ENCODE peak calls at places on chromosome 5, in four cellular contexts. W is GM12878, B is K562, V is SK-N-SH. O is an unnamed sample.
A peak's percentile ranks its signal among the peaks of the same experiment; 100 is the strongest.

GRCh38 chr5:103466494-103466893 is 96.1 kb downstream of the NUDT12 start:
- DNase-seq in W (no peak), B (no peak), V (no peak), O (no peak)

GRCh38 chr5:169009171-169009570 is 291.8 kb downstream of the SLIT3 start:
- DNase-seq in W (no peak), B (no peak), V (no peak), O (no peak)

GRCh38 chr5:163261647-163262269 is 175.6 kb upstream of the CCNG1 start:
- DNase-seq in W (no peak), B (peak; percentile 8), V (no peak), O (no peak)

GRCh38 chr5:130836729-130837660 is 328.1 kb downstream of the HINT1 start:
- DNase-seq in W (peak; percentile 13), B (peak; percentile 4), V (no peak), O (no peak)

GRCh38 chr5:134594797-134595457 is 37.7 kb downstream of the SAR1B start:
- DNase-seq in W (peak; percentile 61), B (no peak), V (no peak), O (no peak)

GRCh38 chr5:170277953-170278352 is 19.6 kb downstream of the LCP2 start:
- DNase-seq in W (no peak), B (no peak), V (no peak), O (peak; percentile 33)

GRCh38 chr5:91906494-91906893 is 523.4 kb upstream of the ARRDC3 start:
- DNase-seq in W (no peak), B (no peak), V (no peak), O (no peak)

GRCh38 chr5:39068099-39068498 is 6.1 kb downstream of the RICTOR start:
- DNase-seq in W (no peak), B (no peak), V (no peak), O (no peak)

GRCh38 chr5:68261174-68262021 is 45.8 kb downstream of the PIK3R1 start:
- DNase-seq in W (no peak), B (no peak), V (no peak), O (no peak)

GRCh38 chr5:97629281-97629680 is 446.2 kb upstream of the RIOK2 start:
- DNase-seq in W (no peak), B (no peak), V (no peak), O (no peak)

GRCh38 chr5:141848771-141849370 is 29.3 kb downstream of the PCDH1 start:
- DNase-seq in W (no peak), B (peak; percentile 91), V (no peak), O (peak; percentile 12)

GRCh38 chr5:72458407-72458806 is 48.8 kb downstream of the ZNF366 start:
- DNase-seq in W (no peak), B (no peak), V (no peak), O (no peak)

GRCh38 chr5:5164158-5164557 is 24.0 kb downstream of the ADAMTS16 start:
- DNase-seq in W (no peak), B (no peak), V (no peak), O (no peak)

GRCh38 chr5:91487420-91487819 is 104.3 kb upstream of the ARRDC3 start:
- DNase-seq in W (no peak), B (no peak), V (no peak), O (no peak)

GRCh38 chr5:72402959-72403628 is 82.9 kb downstream of the PTCD2 start:
- DNase-seq in W (no peak), B (no peak), V (no peak), O (no peak)

GRCh38 chr5:5079871-5080270 is 60.3 kb upstream of the ADAMTS16 start:
- DNase-seq in W (no peak), B (no peak), V (no peak), O (no peak)

GRCh38 chr5:144485540-144485939 is 314.9 kb downstream of the KCTD16 start:
- DNase-seq in W (no peak), B (no peak), V (no peak), O (no peak)

GRCh38 chr5:112529525-112529924 is 110.4 kb upstream of the EPB41L4A start:
- DNase-seq in W (no peak), B (peak; percentile 41), V (peak; percentile 4), O (no peak)

GRCh38 chr5:84383816-84384603 is 670 bp downstream of the EDIL3 start:
- DNase-seq in W (no peak), B (no peak), V (peak; percentile 51), O (no peak)

GRCh38 chr5:107563957-107564544 is 106.7 kb downstream of the EFNA5 start:
- DNase-seq in W (no peak), B (no peak), V (no peak), O (no peak)

GRCh38 chr5:371811-372555 is 50.5 kb downstream of the AHRR start:
- DNase-seq in W (no peak), B (no peak), V (peak; percentile 26), O (peak; percentile 84)

GRCh38 chr5:177403194-177403825 is 2.8 kb upstream of the PFN3 start:
- DNase-seq in W (no peak), B (peak; percentile 24), V (no peak), O (peak; percentile 67)

GRCh38 chr5:132265336-132266030 is 8.0 kb downstream of the PDLIM4 start:
- DNase-seq in W (no peak), B (no peak), V (peak; percentile 74), O (no peak)

GRCh38 chr5:96487859-96488258 is 54.8 kb upstream of the PCSK1 start:
- DNase-seq in W (no peak), B (no peak), V (no peak), O (no peak)

GRCh38 chr5:57683036-57683600 is 200.5 kb upstream of the ACTBL2 start:
- DNase-seq in W (no peak), B (no peak), V (no peak), O (no peak)

GRCh38 chr5:78367318-78367991 is 7.0 kb downstream of the SCAMP1 start:
- DNase-seq in W (no peak), B (no peak), V (no peak), O (no peak)

GRCh38 chr5:116573279-116573616 is 1.4 kb downstream of the SEMA6A start:
- DNase-seq in W (no peak), B (no peak), V (peak; percentile 64), O (no peak)

GRCh38 chr5:66849803-66850202 is 253.6 kb downstream of the MAST4 start:
- DNase-seq in W (no peak), B (no peak), V (no peak), O (no peak)

GRCh38 chr5:176628406-176629228 is 1.7 kb downstream of the SNCB start:
- DNase-seq in W (no peak), B (no peak), V (no peak), O (no peak)

GRCh38 chr5:133227897-133228296 is 176.1 kb downstream of the HSPA4 start:
- DNase-seq in W (no peak), B (no peak), V (no peak), O (no peak)

GRCh38 chr5:157563373-157564148 is 12.0 kb downstream of the ADAM19 start:
- DNase-seq in W (no peak), B (no peak), V (peak; percentile 49), O (no peak)

GRCh38 chr5:150598046-150598445 is 42.4 kb upstream of the SYNPO start:
- DNase-seq in W (no peak), B (no peak), V (no peak), O (no peak)

GRCh38 chr5:59840200-59840601 is 53.3 kb downstream of the PDE4D start:
- DNase-seq in W (no peak), B (no peak), V (peak; percentile 58), O (no peak)

GRCh38 chr5:148993283-148993936 is 69.5 kb downstream of the SH3TC2 start:
- DNase-seq in W (no peak), B (no peak), V (no peak), O (no peak)

GRCh38 chr5:148996270-148996669 is 66.6 kb downstream of the SH3TC2 start:
- DNase-seq in W (no peak), B (no peak), V (no peak), O (no peak)

GRCh38 chr5:148992265-148992664 is 70.6 kb downstream of the SH3TC2 start:
- DNase-seq in W (no peak), B (no peak), V (no peak), O (no peak)

GRCh38 chr5:148998174-148998797 is 64.6 kb downstream of the SH3TC2 start:
- DNase-seq in W (no peak), B (peak; percentile 51), V (peak; percentile 38), O (no peak)

DNA sequence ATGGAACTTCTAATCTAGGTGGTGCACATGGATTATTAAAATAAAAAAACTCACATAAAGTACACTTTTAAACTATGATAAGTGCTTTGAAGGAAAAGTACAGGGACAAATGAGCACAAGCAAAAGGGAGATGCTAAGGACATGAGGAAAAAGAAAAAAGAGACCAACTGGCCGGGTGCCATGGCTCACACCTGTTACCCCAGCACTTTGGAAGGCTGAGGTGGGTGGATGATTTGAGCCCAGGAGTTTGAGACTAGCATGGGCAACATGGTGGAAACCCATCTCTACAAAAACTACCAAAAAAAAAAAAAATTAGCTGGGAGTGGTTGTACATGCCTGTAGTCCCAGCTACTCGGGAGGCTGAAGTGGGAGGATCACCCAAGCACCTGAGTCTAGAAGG is 67.1 kb downstream of the SH3TC2 start:
- DNase-seq in W (no peak), B (no peak), V (no peak), O (no peak)
- TF ChIP-seq CTCF in W (no peak), B (no peak), V (no peak), O (no peak)

DNA sequence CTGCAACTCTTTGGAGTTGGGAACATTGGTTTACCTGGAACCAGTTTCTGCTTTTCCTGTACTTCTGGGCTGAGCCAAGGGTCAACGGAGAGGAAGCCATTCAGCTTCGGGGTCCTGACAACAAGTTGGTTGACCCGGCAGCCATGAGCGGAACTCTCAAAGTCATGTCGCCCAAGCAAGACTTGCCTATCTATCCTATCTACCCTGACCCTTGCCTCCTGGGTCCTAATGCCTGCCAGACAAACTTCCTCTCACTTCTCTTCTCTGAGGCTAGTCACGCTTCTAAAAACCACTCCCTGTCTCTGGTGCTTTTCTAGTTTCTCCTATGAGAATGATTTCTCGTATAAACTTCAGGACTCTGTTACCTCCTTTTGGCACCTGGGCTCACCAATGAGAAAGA is 44.7 kb upstream of the CRHBP start:
- DNase-seq in W (no peak), B (peak; percentile 11), V (no peak), O (no peak)
- TF ChIP-seq GABPA in W (no peak), B (no peak), V (no peak), O (no peak)

DNA sequence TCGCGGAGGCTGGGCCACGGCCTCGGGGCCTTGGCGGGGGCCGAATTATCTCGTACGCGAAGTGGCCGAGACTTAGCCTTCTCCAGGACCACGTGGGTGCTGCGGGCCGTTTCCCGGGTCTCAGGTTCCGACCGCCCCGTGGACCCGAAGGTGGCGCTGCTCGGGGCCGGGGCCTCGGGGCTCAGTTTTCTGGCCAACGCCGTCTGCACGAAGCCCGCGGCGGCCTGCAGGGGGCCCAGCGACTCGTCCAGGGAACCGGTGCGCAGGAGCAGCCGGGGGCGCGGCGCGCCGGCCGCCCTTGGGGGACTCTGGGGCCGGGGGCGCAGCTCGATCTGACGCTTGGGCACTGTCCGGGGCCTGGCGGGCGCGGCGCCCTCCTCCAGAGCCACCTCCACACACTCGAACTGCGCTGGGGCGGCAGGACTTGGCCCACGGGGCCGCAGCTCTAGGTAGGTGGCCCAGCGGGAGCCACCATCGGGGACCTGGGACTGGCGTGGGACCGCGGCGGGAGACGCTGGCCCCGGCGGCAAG is 716 bp downstream of the PROB1 start:
- DNase-seq in W (no peak), B (no peak), V (peak; percentile 83), O (no peak)
- TF ChIP-seq CTCF in W (peak; percentile 60), B (no peak), V (peak; percentile 46), O (no peak)

GRCh38 chr5:53422539-53422938 is 57.9 kb upstream of the FST start:
- DNase-seq in W (no peak), B (no peak), V (no peak), O (no peak)

GRCh38 chr5:53418844-53419243 is 61.6 kb upstream of the FST start:
- DNase-seq in W (no peak), B (no peak), V (no peak), O (no peak)

GRCh38 chr5:53416144-53416730 is 64.2 kb upstream of the FST start:
- DNase-seq in W (no peak), B (no peak), V (no peak), O (no peak)

GRCh38 chr5:53418409-53418808 is 62.0 kb upstream of the FST start:
- DNase-seq in W (no peak), B (no peak), V (no peak), O (no peak)

GRCh38 chr5:53419247-53419646 is 61.2 kb upstream of the FST start:
- DNase-seq in W (no peak), B (no peak), V (no peak), O (no peak)
- TF ChIP-seq GABPA in W (no peak), B (no peak), V (no peak), O (no peak)

O was measured in HL-60.